ENCODE peak calls at places on chromosomes 3 and 15, in six cellular contexts. Q, S, T, R, J and C are unnamed samples.

GRCh38 chr3:186931487-186932280 is 1.4 kb downstream of the ST6GAL1 start:
- DNase-seq in Q (peak; percentile 91), S (peak; percentile 54), T (peak; percentile 44), R (peak; percentile 78), J (peak; percentile 34), C (peak; percentile 56)

GRCh38 chr3:100155105-100155504 is 40.8 kb upstream of the FILIP1L start:
- DNase-seq in Q (no peak), S (no peak), T (no peak), R (no peak), J (peak; percentile 9), C (peak; percentile 33)

GRCh38 chr3:105006164-105006563 is 360.5 kb upstream of the ALCAM start:
- DNase-seq in Q (no peak), S (no peak), T (peak; percentile 39), R (no peak), J (no peak), C (no peak)

GRCh38 chr3:176767385-176767784 is 429.9 kb downstream of the TBL1XR1 start:
- DNase-seq in Q (no peak), S (no peak), T (no peak), R (no peak), J (no peak), C (peak; percentile 99)

GRCh38 chr3:17292556-17292955 is 407.8 kb downstream of the PLCL2 start:
- DNase-seq in Q (no peak), S (no peak), T (no peak), R (no peak), J (no peak), C (peak; percentile 40)

GRCh38 chr15:78050851-78051250 is 26.7 kb downstream of the TBC1D2B start:
- DNase-seq in Q (peak; percentile 42), S (no peak), T (no peak), R (no peak), J (no peak), C (peak; percentile 62)

GRCh38 chr3:43966126-43966525 is 275.4 kb downstream of the ABHD5 start:
- DNase-seq in Q (no peak), S (no peak), T (no peak), R (no peak), J (no peak), C (no peak)

GRCh38 chr15:44535509-44536297 is 1.2 kb upstream of the EIF3J start:
- DNase-seq in Q (peak; percentile 57), S (no peak), T (peak; percentile 52), R (peak; percentile 15), J (peak; percentile 35), C (no peak)

GRCh38 chr15:96403932-96404331 is 73.4 kb downstream of the NR2F2 start:
- DNase-seq in Q (no peak), S (no peak), T (no peak), R (no peak), J (no peak), C (no peak)

GRCh38 chr3:38139191-38139590 is 730 bp downstream of the MYD88 start:
- DNase-seq in Q (no peak), S (no peak), T (no peak), R (no peak), J (no peak), C (no peak)

GRCh38 chr15:41530363-41530956 is 13.6 kb downstream of the RPAP1 start:
- DNase-seq in Q (no peak), S (no peak), T (no peak), R (no peak), J (peak; percentile 66), C (no peak)

GRCh38 chr3:190826018-190826417 is 36.5 kb downstream of the GMNC start:
- DNase-seq in Q (no peak), S (no peak), T (peak; percentile 54), R (no peak), J (no peak), C (peak; percentile 51)

GRCh38 chr3:136266468-136266867 is 16.3 kb downstream of the PCCB start:
- DNase-seq in Q (no peak), S (no peak), T (no peak), R (peak; percentile 16), J (no peak), C (peak; percentile 43)

GRCh38 chr3:196246612-196247308 is 30.4 kb downstream of the SLC51A start:
- DNase-seq in Q (no peak), S (no peak), T (no peak), R (no peak), J (no peak), C (peak; percentile 21)

GRCh38 chr15:70741107-70741511 is 22.2 kb downstream of the UACA start:
- DNase-seq in Q (no peak), S (no peak), T (no peak), R (peak; percentile 55), J (no peak), C (peak; percentile 78)

GRCh38 chr3:74267583-74268184 is 346.8 kb downstream of the CNTN3 start:
- DNase-seq in Q (peak; percentile 79), S (peak; percentile 29), T (peak; percentile 78), R (peak; percentile 40), J (peak; percentile 48), C (peak; percentile 34)

GRCh38 chr3:184486614-184487013 is 75.0 kb upstream of the EPHB3 start:
- DNase-seq in Q (no peak), S (no peak), T (no peak), R (no peak), J (no peak), C (no peak)

GRCh38 chr3:73509812-73510211 is 114.9 kb downstream of the PDZRN3 start:
- DNase-seq in Q (no peak), S (no peak), T (no peak), R (no peak), J (no peak), C (peak; percentile 50)

GRCh38 chr3:143951351-143951971 is 20.2 kb upstream of the DIPK2A start:
- DNase-seq in Q (peak; percentile 63), S (peak; percentile 32), T (peak; percentile 67), R (peak; percentile 34), J (peak; percentile 11), C (peak; percentile 36)

DNA sequence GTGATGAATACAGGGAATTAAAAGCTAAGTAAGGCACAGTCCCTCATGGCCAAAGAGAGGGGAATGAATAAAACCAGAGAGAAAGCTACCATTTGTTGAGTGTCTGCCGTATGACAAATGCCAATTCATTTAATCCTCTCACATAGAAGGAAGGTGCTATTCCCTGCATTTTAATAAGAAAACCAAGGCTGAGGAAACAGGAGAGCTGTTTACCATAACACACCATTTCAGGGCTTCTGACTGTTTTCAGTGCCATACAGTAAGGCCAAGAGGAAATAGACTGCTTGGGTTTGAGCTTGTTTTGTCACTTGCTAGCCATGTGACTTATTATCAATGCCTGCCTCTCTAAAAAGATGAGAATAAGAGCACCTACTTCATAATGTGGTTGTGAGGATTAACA is 10.1 kb downstream of the BTBD1 start:
- DNase-seq in Q (no peak), S (no peak), T (no peak), R (no peak), J (no peak), C (no peak)
- H3K36me3 ChIP-seq in Q (no peaks in the 10 kb centered on the region), S (peaks cover 80% of the 10 kb centered on the region), T (no peaks in the 10 kb centered on the region), R (peaks cover 42% of the 10 kb centered on the region), J (peaks cover 26% of the 10 kb centered on the region), C (peaks cover 2% of the 10 kb centered on the region)

DNA sequence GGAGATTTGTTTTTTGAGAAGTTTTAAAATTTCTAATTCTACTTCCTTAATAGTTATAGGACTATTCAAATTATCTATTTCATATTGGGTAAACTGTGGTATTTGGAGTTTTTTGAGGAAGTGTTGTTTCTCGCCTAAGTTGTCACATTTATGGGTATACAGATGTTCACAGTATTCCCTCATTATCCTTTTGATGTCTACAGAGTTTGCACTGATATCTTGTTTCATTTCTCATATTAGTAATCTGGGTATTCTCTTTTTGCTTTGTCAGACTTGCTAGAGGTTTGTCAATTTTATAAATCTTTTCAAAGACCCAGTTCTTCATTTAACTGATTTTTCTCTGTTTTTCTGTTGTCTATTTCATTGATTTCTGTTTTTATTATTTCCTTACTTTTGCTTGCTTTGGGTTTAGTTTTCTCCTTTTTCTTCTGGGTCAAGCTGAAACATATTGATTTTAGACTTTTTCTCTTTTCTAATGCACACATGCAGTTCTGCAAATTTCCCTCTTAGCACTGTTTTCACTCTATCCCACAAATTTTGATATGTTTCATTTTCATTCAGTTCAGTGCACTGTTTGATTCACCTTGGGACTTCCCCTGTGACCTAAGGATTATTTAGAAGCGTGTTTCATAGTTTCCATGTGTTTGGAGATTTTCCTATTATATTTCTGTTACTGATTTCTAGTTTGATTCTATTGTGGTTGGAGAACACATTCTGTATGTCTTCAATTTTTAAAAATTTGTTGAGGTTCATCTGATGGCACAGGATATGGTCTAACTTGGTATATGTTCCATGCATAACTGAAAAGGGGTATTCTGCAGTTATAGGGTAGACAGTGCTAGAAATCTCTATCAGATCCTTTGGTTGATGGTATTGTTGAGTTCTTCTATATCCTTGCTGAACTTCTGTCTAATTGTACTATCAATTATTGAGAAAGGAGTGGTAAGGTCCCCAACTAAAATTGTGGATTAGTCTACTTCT is 79.6 kb downstream of the SUMF1 start:
- DNase-seq in Q (no peak), S (no peak), T (no peak), R (no peak), J (no peak), C (no peak)
- H3K9ac ChIP-seq in Q (no peak overlapping the region), S (no peak overlapping the region), T (no peak overlapping the region), R (no peak overlapping the region), J (no peak overlapping the region), C (no peak overlapping the region)

GRCh38 chr3:49054344-49054862 is 25.2 kb upstream of the IMPDH2 start:
- DNase-seq in Q (no peak), S (no peak), T (no peak), R (no peak), J (no peak), C (peak; percentile 62)

GRCh38 chr3:49057268-49057667 is 28.1 kb upstream of the IMPDH2 start:
- DNase-seq in Q (no peak), S (no peak), T (no peak), R (no peak), J (no peak), C (no peak)

GRCh38 chr3:49053543-49053942 is 24.3 kb upstream of the IMPDH2 start:
- DNase-seq in Q (no peak), S (no peak), T (no peak), R (no peak), J (no peak), C (no peak)

DNA sequence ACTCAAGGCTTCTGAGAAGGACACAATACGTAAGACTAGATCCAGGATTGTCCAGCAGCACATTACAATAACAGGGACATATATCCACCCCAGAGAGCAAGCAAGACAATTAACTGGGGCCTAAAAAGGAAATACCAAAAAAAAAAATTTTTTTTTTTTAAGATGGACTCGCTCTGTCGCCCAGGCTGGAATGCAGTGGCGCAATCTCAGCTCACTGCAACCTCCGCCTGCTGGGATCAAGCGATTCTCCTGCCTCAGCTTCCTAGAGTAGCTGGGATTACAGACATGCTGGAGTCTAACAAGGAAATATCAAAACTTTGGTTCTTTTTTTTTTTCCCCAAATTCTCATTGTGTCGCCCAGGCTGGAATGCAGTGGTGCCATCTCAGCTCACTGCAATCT is 28.8 kb upstream of the IMPDH2 start:
- DNase-seq in Q (no peak), S (no peak), T (no peak), R (no peak), J (no peak), C (no peak)
- H3K36me3 ChIP-seq in Q (peaks cover 17% of the 10 kb centered on the region), S (peaks cover 57% of the 10 kb centered on the region), T (no peaks in the 10 kb centered on the region), R (peaks cover 59% of the 10 kb centered on the region), J (peaks cover 51% of the 10 kb centered on the region), C (peaks cover 10% of the 10 kb centered on the region)

DNA sequence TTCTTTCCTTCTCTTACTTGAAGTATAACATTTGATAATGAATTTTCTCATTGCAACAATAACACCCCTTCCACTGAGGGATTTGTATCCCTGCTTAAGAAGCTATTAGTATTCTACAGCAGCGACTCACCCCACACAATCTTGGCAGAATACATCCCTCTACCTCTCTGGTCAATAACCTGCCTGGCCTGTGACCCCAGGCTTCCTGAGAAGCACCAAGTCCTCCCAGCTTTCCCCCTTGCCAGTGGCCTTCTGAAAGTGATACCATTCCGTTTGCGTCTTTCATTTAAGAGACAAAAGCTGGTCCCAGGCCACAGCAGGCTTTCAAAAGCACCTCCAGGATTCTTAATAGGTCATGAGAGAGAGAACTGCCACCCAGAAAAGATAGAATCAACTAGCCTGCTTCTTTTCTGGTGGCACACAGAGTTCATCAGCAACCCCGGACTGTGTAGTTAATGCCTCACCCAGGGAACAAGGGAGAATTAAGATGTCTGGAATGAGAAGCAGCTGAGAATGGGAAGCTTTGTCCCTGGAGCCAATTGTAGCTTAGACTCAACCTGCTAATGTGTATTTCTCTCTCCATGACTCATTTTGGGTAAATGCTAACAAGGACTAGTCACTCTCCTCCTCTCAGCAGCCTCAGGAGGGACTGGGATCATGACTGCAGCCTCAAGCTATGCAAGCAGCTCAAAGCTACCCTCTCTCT is 101.0 kb upstream of the CPNE4 start:
- DNase-seq in Q (peak; percentile 96), S (no peak), T (peak; percentile 20), R (peak; percentile 6), J (peak; percentile 13), C (peak; percentile 92)
- H3K9ac ChIP-seq in Q (no peak overlapping the region), S (no peak overlapping the region), T (no peak overlapping the region), R (no peak overlapping the region), J (peak overlapping the region; percentile 82), C (no peak overlapping the region)